ENCODE peak calls at places on chromosomes 7 and 10, in ten cellular contexts. I, X, R, D, Y, B, C, M, J and N are unnamed samples.

GRCh38 chr7:143463556-143463955 is 14.1 kb upstream of the TAS2R41 start:
- DNase-seq in I (no peak), X (no peak), R (no peak), D (no peak), Y (no peak), B (no peak), C (no peak), M (no peak), J (no peak), N (no peak)

GRCh38 chr10:77004917-77005564 is 632.6 kb downstream of the KCNMA1 start:
- DNase-seq in I (peak), X (peak), R (no peak), D (peak), Y (no peak), B (peak), C (peak), M (peak), J (peak), N (peak)

GRCh38 chr7:154676422-154677073 is 326.4 kb downstream of the PAXIP1 start:
- DNase-seq in I (no peak), X (no peak), R (no peak), D (no peak), Y (no peak), B (peak), C (no peak), M (no peak), J (no peak), N (no peak)

GRCh38 chr10:132421377-132422168 is 24.6 kb downstream of the PWWP2B start:
- DNase-seq in I (peak), X (no peak), R (peak), D (no peak), Y (no peak), B (peak), C (no peak), M (peak), J (no peak), N (peak)

GRCh38 chr7:151114151-151115090 is 28.1 kb downstream of the AGAP3 start:
- DNase-seq in I (peak), X (peak), R (no peak), D (no peak), Y (no peak), B (no peak), C (no peak), M (no peak), J (no peak), N (peak)

GRCh38 chr10:131771634-131772358 is 129.0 kb upstream of the PPP2R2D start:
- DNase-seq in I (no peak), X (no peak), R (no peak), D (no peak), Y (no peak), B (no peak), C (no peak), M (no peak), J (no peak), N (no peak)

GRCh38 chr7:1049006-1049741 is 4.8 kb downstream of the GPR146 start:
- DNase-seq in I (no peak), X (no peak), R (no peak), D (no peak), Y (no peak), B (no peak), C (no peak), M (no peak), J (no peak), N (no peak)

GRCh38 chr10:110192552-110192951 is 14.9 kb upstream of the MXI1 start:
- DNase-seq in I (no peak), X (no peak), R (no peak), D (no peak), Y (peak), B (peak), C (no peak), M (no peak), J (no peak), N (no peak)

GRCh38 chr10:60962946-60963345 is 19.0 kb upstream of the RHOBTB1 start:
- DNase-seq in I (peak), X (no peak), R (no peak), D (no peak), Y (no peak), B (no peak), C (no peak), M (peak), J (no peak), N (no peak)

GRCh38 chr10:43237631-43238446 is 29.0 kb downstream of the RASGEF1A start:
- DNase-seq in I (no peak), X (no peak), R (peak), D (no peak), Y (peak), B (no peak), C (no peak), M (no peak), J (no peak), N (no peak)

GRCh38 chr7:87561702-87562101 is 39.0 kb downstream of the ABCB1 start:
- DNase-seq in I (no peak), X (no peak), R (no peak), D (no peak), Y (no peak), B (no peak), C (no peak), M (no peak), J (no peak), N (no peak)

GRCh38 chr7:116984917-116985316 is 31.6 kb downstream of the ST7 start:
- DNase-seq in I (peak), X (no peak), R (no peak), D (no peak), Y (no peak), B (peak), C (no peak), M (no peak), J (no peak), N (no peak)

GRCh38 chr7:112238330-112238729 is 31.8 kb downstream of the ZNF277 start:
- DNase-seq in I (no peak), X (no peak), R (no peak), D (no peak), Y (no peak), B (no peak), C (no peak), M (no peak), J (no peak), N (no peak)

GRCh38 chr10:86341361-86341811 is 25.2 kb downstream of the GRID1 start:
- DNase-seq in I (no peak), X (no peak), R (no peak), D (no peak), Y (no peak), B (no peak), C (no peak), M (no peak), J (no peak), N (no peak)

GRCh38 chr10:104049497-104050250 is 36.0 kb downstream of the COL17A1 start:
- DNase-seq in I (peak), X (peak), R (no peak), D (no peak), Y (no peak), B (no peak), C (no peak), M (peak), J (no peak), N (peak)

GRCh38 chr10:121183241-121183640 is 332.1 kb downstream of the WDR11 start:
- DNase-seq in I (no peak), X (no peak), R (no peak), D (no peak), Y (no peak), B (no peak), C (no peak), M (no peak), J (no peak), N (no peak)

GRCh38 chr7:155368894-155369600 is 71.4 kb downstream of the INSIG1 start:
- DNase-seq in I (no peak), X (no peak), R (no peak), D (no peak), Y (no peak), B (no peak), C (no peak), M (no peak), J (no peak), N (no peak)

GRCh38 chr7:80468931-80469714 is 42.7 kb downstream of the GNAT3 start:
- DNase-seq in I (no peak), X (no peak), R (no peak), D (no peak), Y (no peak), B (no peak), C (no peak), M (no peak), J (no peak), N (no peak)

GRCh38 chr7:101567231-101567630 is 61.9 kb downstream of the MYL10 start:
- DNase-seq in I (no peak), X (no peak), R (no peak), D (no peak), Y (no peak), B (no peak), C (no peak), M (no peak), J (no peak), N (no peak)

GRCh38 chr7:107981466-107981865 is 21.5 kb downstream of the LAMB1 start:
- DNase-seq in I (no peak), X (no peak), R (no peak), D (no peak), Y (no peak), B (no peak), C (no peak), M (no peak), J (no peak), N (no peak)

GRCh38 chr7:12458520-12459131 is 55.0 kb upstream of the VWDE start:
- DNase-seq in I (peak), X (no peak), R (no peak), D (no peak), Y (no peak), B (peak), C (peak), M (peak), J (no peak), N (peak)

GRCh38 chr10:14114791-14115190 is 215.9 kb downstream of the FRMD4A start:
- DNase-seq in I (no peak), X (no peak), R (no peak), D (no peak), Y (no peak), B (no peak), C (no peak), M (no peak), J (no peak), N (no peak)

GRCh38 chr7:24968165-24968564 is 11.8 kb downstream of the OSBPL3 start:
- DNase-seq in I (peak), X (no peak), R (no peak), D (no peak), Y (no peak), B (no peak), C (no peak), M (no peak), J (no peak), N (no peak)

GRCh38 chr10:63866747-63867140 is 345.5 kb downstream of the REEP3 start:
- DNase-seq in I (peak), X (no peak), R (no peak), D (no peak), Y (no peak), B (no peak), C (no peak), M (no peak), J (no peak), N (peak)

GRCh38 chr10:63866075-63866746 is 345.0 kb downstream of the REEP3 start:
- DNase-seq in I (peak), X (no peak), R (no peak), D (peak), Y (no peak), B (peak), C (peak), M (peak), J (no peak), N (peak)

GRCh38 chr10:63862860-63863259 is 341.7 kb downstream of the REEP3 start:
- DNase-seq in I (no peak), X (no peak), R (no peak), D (no peak), Y (no peak), B (no peak), C (no peak), M (no peak), J (no peak), N (no peak)

DNA sequence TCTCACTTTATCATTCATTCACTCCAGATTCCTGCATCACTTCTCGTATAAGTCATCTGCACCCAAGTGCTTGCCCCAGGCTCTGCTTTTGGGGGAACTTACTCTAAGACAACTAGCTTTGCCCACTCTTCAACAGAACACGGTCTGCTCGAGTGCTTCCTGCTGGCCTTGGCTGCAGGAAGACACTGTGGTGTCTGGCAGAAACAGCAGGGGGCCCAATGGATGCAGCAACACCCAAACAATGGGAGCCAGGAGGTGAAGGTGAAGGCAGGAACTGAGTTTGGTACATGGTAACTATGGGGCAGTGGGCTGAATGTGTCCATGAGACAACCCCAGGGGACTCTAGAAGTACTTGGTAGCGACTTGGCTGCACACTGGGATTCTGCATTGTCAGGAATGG is 344.0 kb downstream of the REEP3 start:
- DNase-seq in I (no peak), X (no peak), R (no peak), D (no peak), Y (no peak), B (no peak), C (no peak), M (no peak), J (no peak), N (no peak)
- TF ChIP-seq CTCF in I (no peak), X (no peak), R (no peak), D (no peak), Y (no peak), B (no peak), C (no peak), M (no peak), J (peak), N (peak)

GRCh38 chr7:137091396-137091795 is 222.9 kb downstream of the CHRM2 start:
- DNase-seq in I (peak), X (no peak), R (no peak), D (no peak), Y (no peak), B (peak), C (no peak), M (peak), J (no peak), N (no peak)
- TF ChIP-seq CTCF in I (peak), X (peak), R (no peak), D (peak), Y (peak), B (no peak), C (no peak), M (peak), J (peak), N (no peak)

GRCh38 chr10:99973190-99973589 is 36.6 kb downstream of the DNMBP start:
- DNase-seq in I (peak), X (no peak), R (no peak), D (no peak), Y (no peak), B (no peak), C (no peak), M (no peak), J (no peak), N (no peak)
- TF ChIP-seq CTCF in I (peak), X (peak), R (peak), D (peak), Y (peak), B (peak), C (peak), M (peak), J (peak), N (no peak)

GRCh38 chr7:76315372-76315771 is 12.9 kb downstream of the HSPB1 start:
- DNase-seq in I (no peak), X (no peak), R (no peak), D (no peak), Y (no peak), B (peak), C (no peak), M (no peak), J (no peak), N (no peak)

GRCh38 chr7:76314042-76314721 is 11.7 kb downstream of the HSPB1 start:
- DNase-seq in I (peak), X (no peak), R (peak), D (peak), Y (peak), B (peak), C (peak), M (peak), J (peak), N (peak)

GRCh38 chr7:76316984-76317781 is 14.7 kb downstream of the HSPB1 start:
- DNase-seq in I (no peak), X (no peak), R (peak), D (no peak), Y (no peak), B (no peak), C (no peak), M (no peak), J (no peak), N (no peak)

GRCh38 chr7:76317782-76318487 is 15.5 kb downstream of the HSPB1 start:
- DNase-seq in I (peak), X (peak), R (peak), D (peak), Y (peak), B (peak), C (peak), M (peak), J (peak), N (peak)

GRCh38 chr7:76318488-76319353 is 16.2 kb downstream of the HSPB1 start:
- DNase-seq in I (peak), X (peak), R (peak), D (peak), Y (peak), B (peak), C (peak), M (peak), J (peak), N (peak)
- TF ChIP-seq CTCF in I (peak), X (peak), R (peak), D (peak), Y (peak), B (peak), C (peak), M (peak), J (peak), N (no peak)

GRCh38 chr7:84452618-84453017 is 258.0 kb upstream of the SEMA3A start:
- DNase-seq in I (no peak), X (no peak), R (no peak), D (no peak), Y (no peak), B (no peak), C (no peak), M (no peak), J (no peak), N (no peak)

GRCh38 chr7:84450802-84451201 is 256.2 kb upstream of the SEMA3A start:
- DNase-seq in I (no peak), X (no peak), R (no peak), D (no peak), Y (no peak), B (no peak), C (no peak), M (no peak), J (no peak), N (no peak)

GRCh38 chr7:84455788-84456187 is 261.2 kb upstream of the SEMA3A start:
- DNase-seq in I (peak), X (no peak), R (no peak), D (no peak), Y (no peak), B (no peak), C (no peak), M (no peak), J (no peak), N (no peak)

GRCh38 chr7:84454174-84454959 is 259.8 kb upstream of the SEMA3A start:
- DNase-seq in I (peak), X (no peak), R (no peak), D (no peak), Y (no peak), B (no peak), C (no peak), M (no peak), J (no peak), N (no peak)
- TF ChIP-seq CTCF in I (peak), X (no peak), R (no peak), D (no peak), Y (peak), B (no peak), C (no peak), M (no peak), J (peak), N (no peak)

GRCh38 chr10:88728107-88728763 is 22.2 kb downstream of the LIPK start:
- DNase-seq in I (peak), X (no peak), R (no peak), D (no peak), Y (no peak), B (no peak), C (peak), M (no peak), J (no peak), N (no peak)
- TF ChIP-seq CTCF in I (peak), X (peak), R (no peak), D (no peak), Y (peak), B (peak), C (peak), M (peak), J (peak), N (peak)